ENCODE peak calls at places on chromosome 17, in six cellular contexts. S, O, Y, W, C and E are unnamed samples.

GRCh38 chr17:19987897-19988296 is 10.3 kb upstream of the AKAP10 start:
- DNase-seq in S (no peak), O (no peak), Y (no peak), W (no peak), C (no peak), E (no peak)

GRCh38 chr17:48719642-48720262 is 2.6 kb downstream of the PRAC1 start:
- DNase-seq in S (peak), O (no peak), Y (no peak), W (no peak), C (no peak), E (no peak)

GRCh38 chr17:11608396-11608795 is 10.1 kb downstream of the DNAH9 start:
- DNase-seq in S (no peak), O (peak), Y (no peak), W (no peak), C (no peak), E (no peak)

GRCh38 chr17:72702136-72702735 is 390.3 kb downstream of the SLC39A11 start:
- DNase-seq in S (no peak), O (no peak), Y (no peak), W (no peak), C (no peak), E (no peak)

GRCh38 chr17:35486920-35487727 is 38.6 kb upstream of the SLFN13 start:
- DNase-seq in S (peak), O (peak), Y (no peak), W (peak), C (peak), E (peak)

GRCh38 chr17:28912938-28913333 is 10.1 kb upstream of the DHRS13 start:
- DNase-seq in S (no peak), O (no peak), Y (no peak), W (no peak), C (no peak), E (no peak)

GRCh38 chr17:4154201-4154600 is 11.2 kb downstream of the CYB5D2 start:
- DNase-seq in S (no peak), O (no peak), Y (no peak), W (no peak), C (no peak), E (no peak)

GRCh38 chr17:1231456-1231855 is 38.8 kb upstream of the BHLHA9 start:
- DNase-seq in S (no peak), O (peak), Y (no peak), W (no peak), C (no peak), E (no peak)

GRCh38 chr17:64505320-64506200 is 529 bp downstream of the DDX5 start:
- DNase-seq in S (peak), O (peak), Y (peak), W (peak), C (peak), E (peak)

GRCh38 chr17:72978593-72979218 is 113.8 kb downstream of the SLC39A11 start:
- DNase-seq in S (no peak), O (no peak), Y (no peak), W (no peak), C (no peak), E (no peak)

GRCh38 chr17:65514082-65514481 is 47.4 kb downstream of the AXIN2 start:
- DNase-seq in S (no peak), O (no peak), Y (no peak), W (no peak), C (no peak), E (no peak)

GRCh38 chr17:12510535-12510934 is 155.2 kb upstream of the MYOCD start:
- DNase-seq in S (no peak), O (no peak), Y (no peak), W (no peak), C (no peak), E (no peak)

GRCh38 chr17:2267354-2267753 is 36.2 kb downstream of the SMG6 start:
- DNase-seq in S (no peak), O (no peak), Y (no peak), W (no peak), C (no peak), E (no peak)

GRCh38 chr17:50027639-50028206 is 28.2 kb upstream of the ITGA3 start:
- DNase-seq in S (peak), O (no peak), Y (no peak), W (no peak), C (no peak), E (no peak)

GRCh38 chr17:61406871-61407210 is 7.2 kb downstream of the TBX2 start:
- DNase-seq in S (no peak), O (no peak), Y (no peak), W (no peak), C (no peak), E (no peak)